ENCODE peak calls at places on chromosomes 13 and 19, in four cellular contexts. N is HL-60, L is GM12878, U is K562. D is an unnamed sample.
A peak's percentile ranks its signal among the peaks of the same experiment; 100 is the strongest.

GRCh38 chr19:1668339-1669123 is 16.1 kb upstream of the TCF3 start:
- DNase-seq in N (no peak), L (no peak), U (no peak), D (no peak)

GRCh38 chr19:54469496-54469934 is 3.6 kb downstream of the CDC42EP5 start:
- DNase-seq in U (no peak), N (no peak), L (no peak), D (no peak)

GRCh38 chr13:109243311-109243951 is 543.0 kb downstream of the IRS2 start:
- DNase-seq in N (no peak), L (no peak), U (peak; percentile 31), D (no peak)

GRCh38 chr19:15621801-15622200 is 6.8 kb downstream of the CYP4F8 start:
- DNase-seq in N (no peak), U (no peak), L (no peak), D (no peak)

GRCh38 chr19:56348289-56348877 is 33.7 kb upstream of the ZSCAN5A start:
- DNase-seq in N (peak; percentile 25), L (no peak), U (peak; percentile 68), D (no peak)

GRCh38 chr13:47092202-47092601 is 195.3 kb upstream of the HTR2A start:
- DNase-seq in U (no peak), N (no peak), L (no peak), D (no peak)

GRCh38 chr19:23799321-23799720 is 40.6 kb upstream of the ZNF681 start:
- DNase-seq in L (peak; percentile 5), N (no peak), U (no peak), D (no peak)

GRCh38 chr13:98214008-98214643 is 37.1 kb upstream of the RNF113B start:
- DNase-seq in N (no peak), U (no peak), L (no peak), D (no peak)

GRCh38 chr19:17424743-17425365 is 5.0 kb downstream of the MVB12A start:
- DNase-seq in N (peak; percentile 28), U (peak; percentile 90), L (no peak), D (peak; percentile 59)

GRCh38 chr19:54462072-54462712 is 1.4 kb downstream of the LENG9 start:
- DNase-seq in L (no peak), U (no peak), N (peak; percentile 39), D (no peak)

GRCh38 chr13:48828962-48829405 is 146.7 kb upstream of the FNDC3A start:
- DNase-seq in L (no peak), U (no peak), N (no peak), D (peak; percentile 7)

GRCh38 chr13:72174549-72174948 is 307.5 kb upstream of the DACH1 start:
- DNase-seq in U (no peak), L (no peak), N (no peak), D (no peak)

GRCh38 chr19:47886010-47886559 is at the start of gene SULT2A1:
- DNase-seq in U (no peak), N (no peak), L (no peak), D (no peak)

GRCh38 chr13:54387607-54388006 is 1359.0 kb downstream of the OLFM4 start:
- DNase-seq in L (no peak), U (no peak), N (no peak), D (no peak)

GRCh38 chr19:5372572-5373200 is 32.1 kb upstream of the PTPRS start:
- DNase-seq in L (no peak), N (no peak), U (no peak), D (no peak)

GRCh38 chr19:5367530-5368133 is 27.0 kb upstream of the PTPRS start:
- DNase-seq in U (no peak), L (no peak), N (no peak), D (no peak)

GRCh38 chr19:5369304-5369703 is 28.7 kb upstream of the PTPRS start:
- DNase-seq in U (no peak), N (no peak), L (no peak), D (no peak)

GRCh38 chr19:5365905-5366304 is 25.3 kb upstream of the PTPRS start:
- DNase-seq in N (no peak), U (no peak), L (no peak), D (no peak)

GRCh38 chr19:5369962-5370367 is 29.4 kb upstream of the PTPRS start:
- DNase-seq in U (peak; percentile 77), N (peak; percentile 49), L (no peak), D (peak; percentile 52)
- TF ChIP-seq SPI1 in U (no peak), N (no peak), L (no peak), D (no peak)

GRCh38 chr13:93388701-93389100 is 162.1 kb downstream of the GPC6 start:
- DNase-seq in L (no peak), U (no peak), N (no peak), D (no peak)
- TF ChIP-seq SPI1 in L (no peak), U (no peak), N (no peak), D (no peak)

GRCh38 chr13:92849381-92849780 is 377.2 kb upstream of the GPC6 start:
- DNase-seq in N (no peak), L (no peak), U (no peak), D (no peak)
- TF ChIP-seq SPI1 in N (no peak), L (no peak), U (no peak), D (no peak)

GRCh38 chr13:105847532-105848295 is 687.7 kb downstream of the EFNB2 start:
- DNase-seq in L (no peak), U (no peak), N (no peak), D (no peak)

GRCh38 chr13:105846923-105847322 is 688.5 kb downstream of the EFNB2 start:
- DNase-seq in L (no peak), N (no peak), U (no peak), D (no peak)

GRCh38 chr13:105848494-105848893 is 687.0 kb downstream of the EFNB2 start:
- DNase-seq in U (no peak), N (no peak), L (no peak), D (no peak)
- TF ChIP-seq SPI1 in U (no peak), N (no peak), L (no peak), D (no peak)

GRCh38 chr19:50326101-50326664 is 3.0 kb downstream of the KCNC3 start:
- DNase-seq in L (no peak), U (no peak), N (no peak), D (no peak)
- TF ChIP-seq SPI1 in L (no peak), U (no peak), N (no peak), D (no peak)

GRCh38 chr13:110388141-110388943 is 81.3 kb downstream of the COL4A2 start:
- DNase-seq in N (no peak), U (no peak), L (no peak), D (no peak)
- TF ChIP-seq SPI1 in N (no peak), U (no peak), L (no peak), D (no peak)

DNA sequence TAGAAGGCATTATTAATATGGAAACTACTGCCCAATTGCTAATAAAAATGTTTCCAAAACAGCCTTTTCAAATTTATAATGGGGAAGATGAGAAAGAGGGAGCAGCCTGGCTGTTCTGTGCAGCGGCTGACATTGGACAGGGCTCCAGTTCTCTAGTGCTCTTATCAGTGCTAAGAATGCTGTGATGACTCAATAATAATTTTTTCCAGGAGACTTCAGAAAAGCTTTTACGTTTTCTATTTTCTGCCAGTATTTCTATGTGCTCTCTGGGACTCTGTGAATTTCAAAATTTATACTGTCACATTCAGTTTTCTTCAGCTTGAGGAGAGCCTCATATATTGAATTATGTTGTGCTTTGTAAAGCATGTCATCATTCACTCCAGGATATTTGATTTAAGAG is 209.6 kb downstream of the VWA8 start:
- DNase-seq in U (peak; percentile 41), N (no peak), L (no peak), D (no peak)
- TF ChIP-seq SPI1 in U (no peak), N (no peak), L (no peak), D (no peak)

DNA sequence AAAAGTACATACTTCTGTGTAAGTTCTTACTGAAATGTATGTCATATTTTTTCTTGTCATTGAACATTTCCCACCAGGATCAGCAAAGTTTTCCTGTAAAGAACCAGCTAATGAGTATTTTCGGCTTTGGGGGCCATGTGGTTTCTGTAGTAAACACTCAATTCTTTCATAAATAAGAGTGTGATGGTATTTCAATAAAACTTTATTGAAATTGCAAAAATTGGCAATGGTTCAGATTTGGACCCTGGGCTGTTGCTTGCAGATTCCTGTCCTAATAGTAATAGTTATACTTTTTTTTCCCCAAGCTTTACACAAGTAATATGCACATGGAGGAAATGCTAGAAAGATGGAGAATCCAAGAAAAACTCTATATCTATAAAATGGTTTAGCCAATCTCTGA is 83.7 kb downstream of the ZNF536 start:
- DNase-seq in L (no peak), U (no peak), N (no peak), D (no peak)
- TF ChIP-seq SPI1 in L (no peak), U (no peak), N (no peak), D (no peak)

D was measured in GM12891.